ENCODE peak calls at places on chromosomes 2 and 18, in nine cellular contexts. Z is gastrocnemius medialis, V is uterus, U is GM12892, W is A549, J is H54, H is body of pancreas, D is right lobe of liver, G is heart left ventricle. X is an unnamed sample.

GRCh38 chr2:33426666-33427231 is 49.7 kb upstream of the RASGRP3 start:
- DNase-seq in Z (no peak), V (no peak), U (no peak), W (peak), J (no peak), H (peak), D (peak), G (peak), X (no peak)

GRCh38 chr2:120772261-120772660 is 36.6 kb downstream of the GLI2 start:
- DNase-seq in Z (no peak), V (no peak), U (no peak), W (no peak), J (no peak), H (no peak), D (no peak), G (no peak), X (no peak)

GRCh38 chr2:121505005-121505404 is 25.7 kb upstream of the RNU4ATAC start:
- DNase-seq in Z (peak), V (no peak), U (no peak), W (peak), J (peak), H (no peak), D (no peak), G (no peak), X (no peak)

GRCh38 chr2:20637147-20637546 is 13.8 kb downstream of the HS1BP3 start:
- DNase-seq in Z (peak), V (peak), U (no peak), W (no peak), J (no peak), H (no peak), D (no peak), G (peak), X (no peak)

GRCh38 chr18:3910507-3910906 is 460.5 kb downstream of the TGIF1 start:
- DNase-seq in Z (no peak), V (peak), U (no peak), W (no peak), J (no peak), H (no peak), D (no peak), G (peak), X (no peak)

GRCh38 chr2:201779996-201780673 is 598 bp downstream of the ALS2 start:
- DNase-seq in Z (peak), V (no peak), U (no peak), W (peak), J (no peak), H (no peak), D (no peak), G (no peak), X (peak)

GRCh38 chr2:106789185-106789584 is 96.8 kb downstream of the ST6GAL2 start:
- DNase-seq in Z (no peak), V (no peak), U (no peak), W (peak), J (no peak), H (no peak), D (no peak), G (no peak), X (peak)

GRCh38 chr2:195664528-195664927 is 7.5 kb downstream of the SLC39A10 start:
- DNase-seq in Z (no peak), V (no peak), U (no peak), W (no peak), J (no peak), H (no peak), D (no peak), G (no peak), X (no peak)

GRCh38 chr18:2441544-2441943 is 129.8 kb downstream of the METTL4 start:
- DNase-seq in Z (no peak), V (no peak), U (no peak), W (no peak), J (no peak), H (no peak), D (no peak), G (no peak), X (no peak)

GRCh38 chr18:65968605-65969004 is 217.8 kb downstream of the CDH7 start:
- DNase-seq in Z (no peak), V (no peak), U (no peak), W (peak), J (no peak), H (no peak), D (no peak), G (no peak), X (no peak)

GRCh38 chr2:63378589-63378988 is 209.7 kb downstream of the WDPCP start:
- DNase-seq in Z (no peak), V (no peak), U (no peak), W (no peak), J (no peak), H (no peak), D (no peak), G (no peak), X (peak)

GRCh38 chr2:20012282-20013060 is at the start of gene MATN3:
- DNase-seq in Z (no peak), V (peak), U (peak), W (peak), J (peak), H (peak), D (peak), G (peak), X (no peak)

GRCh38 chr2:129861666-129862288 is 117.7 kb upstream of the RAB6C start:
- DNase-seq in Z (no peak), V (no peak), U (no peak), W (no peak), J (no peak), H (no peak), D (no peak), G (no peak), X (no peak)

GRCh38 chr2:203648273-203648672 is 58.2 kb upstream of the CD28 start:
- DNase-seq in Z (no peak), V (no peak), U (no peak), W (peak), J (no peak), H (peak), D (no peak), G (no peak), X (no peak)

GRCh38 chr2:120709608-120710041 is 26.0 kb upstream of the GLI2 start:
- DNase-seq in Z (no peak), V (no peak), U (no peak), W (no peak), J (no peak), H (no peak), D (no peak), G (no peak), X (no peak)

GRCh38 chr2:207432471-207432870 is 97.3 kb upstream of the CREB1 start:
- DNase-seq in Z (no peak), V (no peak), U (no peak), W (no peak), J (no peak), H (no peak), D (no peak), G (no peak), X (no peak)

GRCh38 chr2:69214898-69215297 is 172.1 kb downstream of the GFPT1 start:
- DNase-seq in Z (no peak), V (peak), U (no peak), W (no peak), J (no peak), H (no peak), D (no peak), G (peak), X (no peak)

GRCh38 chr2:241123816-241124536 is 21.9 kb upstream of the MTERF4 start:
- DNase-seq in Z (peak), V (no peak), U (no peak), W (no peak), J (peak), H (peak), D (no peak), G (no peak), X (no peak)

GRCh38 chr2:144596074-144596871 is 76.4 kb upstream of the ZEB2 start:
- DNase-seq in Z (no peak), V (no peak), U (no peak), W (peak), J (peak), H (no peak), D (no peak), G (no peak), X (peak)

GRCh38 chr2:196939381-196939780 is 12.9 kb upstream of the PGAP1 start:
- DNase-seq in Z (no peak), V (no peak), U (no peak), W (no peak), J (peak), H (peak), D (no peak), G (no peak), X (no peak)

GRCh38 chr2:38146917-38147307 is 71.0 kb upstream of the CYP1B1 start:
- DNase-seq in Z (no peak), V (peak), U (peak), W (peak), J (peak), H (peak), D (peak), G (peak), X (peak)

GRCh38 chr2:71804251-71804650 is 343.4 kb downstream of the CYP26B1 start:
- DNase-seq in Z (no peak), V (no peak), U (no peak), W (no peak), J (no peak), H (no peak), D (no peak), G (no peak), X (peak)

GRCh38 chr2:237099804-237100203 is 14.1 kb downstream of the COPS8 start:
- DNase-seq in Z (no peak), V (no peak), U (no peak), W (no peak), J (no peak), H (no peak), D (no peak), G (no peak), X (no peak)

GRCh38 chr18:32301976-32302743 is 112.3 kb downstream of the MEP1B start:
- DNase-seq in Z (peak), V (no peak), U (no peak), W (peak), J (peak), H (no peak), D (no peak), G (no peak), X (peak)

GRCh38 chr2:9752441-9753275 is 90.6 kb upstream of the TAF1B start:
- DNase-seq in Z (no peak), V (no peak), U (no peak), W (peak), J (peak), H (no peak), D (no peak), G (no peak), X (peak)

GRCh38 chr2:99834426-99834825 is 308.0 kb downstream of the AFF3 start:
- DNase-seq in Z (no peak), V (no peak), U (no peak), W (no peak), J (no peak), H (no peak), D (no peak), G (no peak), X (no peak)

GRCh38 chr18:7084080-7084765 is 33.4 kb downstream of the LAMA1 start:
- DNase-seq in Z (no peak), V (no peak), U (no peak), W (peak), J (peak), H (no peak), D (no peak), G (no peak), X (peak)

DNA sequence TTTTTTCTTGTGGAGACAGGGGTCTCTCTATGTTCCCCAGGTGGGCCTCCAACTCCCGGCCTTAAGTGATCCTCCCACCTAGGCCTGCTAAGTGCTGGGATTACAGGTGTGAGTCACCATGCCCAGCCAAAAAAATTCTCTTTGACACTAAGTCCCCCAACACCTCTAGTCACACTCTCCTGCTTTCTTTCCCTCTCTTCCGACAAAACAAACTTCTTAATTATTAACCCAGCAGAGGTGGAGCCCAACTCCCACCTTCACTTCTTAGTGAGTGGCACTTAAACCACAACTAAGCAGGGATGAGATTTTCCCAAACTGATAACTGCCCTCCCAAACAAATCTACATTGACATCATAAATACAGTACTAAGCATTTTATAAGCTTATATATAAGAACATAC is 60.6 kb upstream of the PMAIP1 start:
- DNase-seq in Z (no peak), V (no peak), U (no peak), W (no peak), J (no peak), H (no peak), D (no peak), G (no peak), X (no peak)
- TF ChIP-seq POLR2A in Z (no peak), V (no peak), U (no peak), W (no peak), J (no peak), H (no peak), D (no peak), G (no peak), X (no peak)

GRCh38 chr2:191012346-191012745 is 1.6 kb downstream of the STAT1 start:
- DNase-seq in Z (no peak), V (no peak), U (no peak), W (no peak), J (no peak), H (no peak), D (no peak), G (no peak), X (no peak)
- TF ChIP-seq POLR2A in Z (no peak), V (no peak), U (peak), W (no peak), J (no peak), H (no peak), D (no peak), G (no peak), X (no peak)

DNA sequence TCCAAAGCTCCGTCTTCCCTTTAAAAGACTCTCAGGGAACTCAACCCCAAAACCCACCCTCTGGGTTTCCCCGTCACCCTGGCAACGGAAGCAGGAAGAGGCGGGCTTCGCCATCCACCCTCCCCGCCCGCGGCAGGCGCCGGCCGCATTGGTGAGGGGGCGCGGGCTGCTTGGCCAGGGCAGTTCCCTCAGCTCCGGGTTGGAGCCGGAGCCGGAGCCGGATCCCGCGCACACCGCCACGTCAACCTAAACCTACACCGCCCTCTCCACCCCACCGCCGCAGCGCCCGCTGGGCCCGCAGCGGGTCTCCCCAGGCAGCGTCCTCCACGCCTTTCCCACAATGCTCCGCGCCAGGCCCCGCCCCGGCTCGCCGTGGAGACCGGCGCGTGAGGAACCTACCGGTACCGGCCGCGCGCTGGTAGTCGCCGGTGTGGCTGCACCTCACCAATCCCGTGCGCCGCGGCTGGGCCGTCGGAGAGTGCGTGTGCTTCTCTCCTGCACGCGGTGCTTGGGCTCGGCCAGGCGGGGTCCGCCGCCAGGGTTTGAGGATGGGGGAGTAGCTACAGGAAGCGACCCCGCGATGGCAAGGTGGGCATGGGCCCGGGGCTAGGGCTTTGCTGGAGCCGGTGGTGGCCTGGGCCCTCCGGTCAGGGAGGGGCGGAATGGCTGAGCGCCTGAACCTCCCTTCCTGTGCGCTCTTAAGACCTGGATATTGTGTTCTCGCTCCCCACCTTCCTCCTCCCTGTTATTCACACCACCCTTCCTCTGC is at the start of gene DNAJC10:
- DNase-seq in Z (peak), V (peak), U (peak), W (peak), J (peak), H (peak), D (peak), G (peak), X (peak)
- TF ChIP-seq POLR2A in Z (peak), V (peak), U (peak), W (peak), J (peak), H (peak), D (peak), G (peak), X (peak)

DNA sequence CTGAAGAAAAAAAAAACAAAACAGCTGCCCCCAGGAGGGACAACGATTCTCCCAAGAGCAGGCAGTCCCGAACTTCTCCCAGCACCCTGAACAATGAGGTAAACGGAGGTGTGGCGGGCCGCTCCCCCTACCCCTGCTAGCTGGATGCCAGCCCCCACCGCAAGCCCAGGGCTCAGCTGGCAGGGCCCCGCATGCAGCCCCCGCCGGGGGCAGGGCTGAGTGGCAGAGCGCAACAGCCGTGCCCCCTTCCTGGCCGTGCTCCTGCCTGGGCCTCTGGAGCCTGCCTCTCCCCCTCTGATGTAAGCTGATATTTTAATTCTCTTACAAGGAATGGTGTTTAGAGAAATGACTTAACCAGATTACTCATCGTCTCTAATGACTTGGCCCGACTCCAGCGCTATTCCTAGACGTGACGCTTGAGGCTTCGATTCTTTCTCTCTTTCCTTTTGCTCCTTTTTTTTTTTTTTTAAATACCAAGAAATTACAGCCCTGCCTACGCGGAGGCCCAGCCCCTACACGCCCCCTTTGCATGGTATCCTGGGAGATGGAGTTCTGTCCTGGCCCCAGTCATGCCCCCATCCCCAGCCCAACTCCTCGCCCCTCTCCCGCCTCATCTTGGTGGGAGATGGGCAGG is 4.6 kb upstream of the ARID5A start:
- DNase-seq in Z (peak), V (peak), U (peak), W (peak), J (peak), H (peak), D (peak), G (peak), X (peak)
- TF ChIP-seq POLR2A in Z (peak), V (peak), U (no peak), W (no peak), J (no peak), H (no peak), D (peak), G (peak), X (no peak)

DNA sequence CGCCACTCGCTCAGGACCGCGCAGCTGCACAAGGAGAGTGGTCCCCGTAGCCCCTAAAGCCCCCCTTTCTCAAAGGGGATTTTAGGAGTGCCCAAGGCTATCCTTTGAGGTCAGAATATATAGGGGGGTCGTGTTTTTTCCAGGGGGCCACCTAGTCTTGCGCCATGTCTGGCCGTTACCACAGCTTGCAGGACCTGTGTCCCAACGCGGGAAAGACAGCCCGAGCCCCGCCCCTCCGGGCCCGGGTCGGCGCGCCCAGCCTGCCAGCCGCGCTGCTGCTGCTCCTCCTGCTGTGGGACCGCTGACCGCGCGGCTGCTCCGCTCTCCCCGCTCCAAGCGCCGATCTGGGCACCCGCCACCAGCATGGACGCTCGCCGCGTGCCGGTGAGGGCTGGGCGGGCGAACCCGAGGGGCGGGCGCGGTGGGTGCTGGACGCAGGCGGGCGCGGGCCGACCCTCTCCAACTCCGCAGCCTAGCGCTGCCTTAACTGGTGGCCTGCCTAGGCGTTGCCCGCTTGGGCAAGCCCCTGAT is at the start of gene CDCA7:
- DNase-seq in Z (peak), V (peak), U (peak), W (peak), J (peak), H (peak), D (peak), G (peak), X (peak)
- TF ChIP-seq POLR2A in Z (no peak), V (no peak), U (peak), W (peak), J (peak), H (no peak), D (no peak), G (no peak), X (peak)

GRCh38 chr2:238157506-238158017 is 1.2 kb upstream of the ERFE start:
- DNase-seq in Z (peak), V (no peak), U (no peak), W (no peak), J (no peak), H (peak), D (no peak), G (no peak), X (no peak)

GRCh38 chr2:238159676-238160205 is 971 bp downstream of the ERFE start:
- DNase-seq in Z (peak), V (no peak), U (no peak), W (no peak), J (no peak), H (peak), D (no peak), G (peak), X (no peak)

GRCh38 chr2:238158018-238158806 is 558 bp upstream of the ERFE start:
- DNase-seq in Z (no peak), V (no peak), U (no peak), W (no peak), J (no peak), H (peak), D (peak), G (peak), X (no peak)

GRCh38 chr2:238160206-238161129 is 1.7 kb downstream of the ERFE start:
- DNase-seq in Z (peak), V (no peak), U (no peak), W (peak), J (no peak), H (peak), D (no peak), G (peak), X (peak)

GRCh38 chr2:238158807-238159539 is at the start of gene ERFE:
- DNase-seq in Z (peak), V (no peak), U (peak), W (peak), J (no peak), H (peak), D (peak), G (peak), X (peak)
- TF ChIP-seq POLR2A in Z (no peak), V (no peak), U (no peak), W (peak), J (no peak), H (no peak), D (no peak), G (no peak), X (no peak)

DNA sequence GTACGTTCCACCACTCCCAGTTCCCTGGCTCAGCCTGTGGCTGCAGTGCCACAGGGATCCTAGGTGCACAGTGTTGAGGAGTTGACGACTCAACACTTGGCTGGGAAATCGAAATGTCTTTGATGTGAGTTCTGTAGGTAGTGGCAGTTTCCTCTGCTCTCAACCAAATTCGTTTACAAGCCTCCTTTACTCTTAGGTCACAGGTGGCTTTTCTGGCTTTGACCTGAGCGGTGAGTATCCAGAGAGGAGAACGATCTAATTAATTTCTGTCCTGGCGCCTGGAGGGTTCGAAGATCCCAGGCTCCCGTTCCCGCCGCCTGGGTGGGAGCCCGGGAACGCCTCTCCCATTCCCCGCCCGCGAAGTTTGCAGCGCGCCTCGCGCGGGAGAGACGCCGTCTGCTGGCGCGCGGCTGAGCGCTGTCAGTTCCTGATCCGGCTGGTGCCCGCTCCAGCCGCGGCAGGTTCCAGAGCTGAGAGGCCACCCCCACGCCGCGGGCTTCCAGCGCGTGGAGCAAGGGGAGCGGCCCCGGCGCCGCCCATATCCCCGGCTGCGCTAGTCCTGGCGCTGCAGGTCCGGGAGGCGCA is at the start of gene LAMA3:
- DNase-seq in Z (no peak), V (peak), U (no peak), W (peak), J (peak), H (peak), D (peak), G (peak), X (no peak)
- TF ChIP-seq POLR2A in Z (no peak), V (peak), U (no peak), W (peak), J (peak), H (no peak), D (peak), G (peak), X (no peak)

X was measured in NB4.